ENCODE peak calls at places on chromosomes 2 and 18, in nine cellular contexts. One of them, this sample, is unnamed.

GRCh38 chr18:58967643-58968291 is 103.1 kb downstream of the ZNF532 start:
- DNase-seq in iPS DF 6.9: no peak
- DNase-seq in nephron progenitor cell: no peak
- DNase-seq in ovary: no peak
- DNase-seq in IMR-90: peak
- DNase-seq in NCI-H1694: no peak
- DNase-seq in NCI-H1105: no peak
- DNase-seq in NCI-H2107: no peak
- DNase-seq in RCC 7860: no peak
- DNase-seq in this sample: no peak

GRCh38 chr2:128420131-128420530 is 101.5 kb upstream of the HS6ST1 start:
- DNase-seq in RCC 7860: no peak
- DNase-seq in ovary: no peak
- DNase-seq in NCI-H1694: no peak
- DNase-seq in iPS DF 6.9: no peak
- DNase-seq in NCI-H2107: no peak
- DNase-seq in NCI-H1105: no peak
- DNase-seq in IMR-90: no peak
- DNase-seq in nephron progenitor cell: no peak
- DNase-seq in this sample: no peak

GRCh38 chr2:66569321-66569851 is 134.5 kb downstream of the MEIS1 start:
- DNase-seq in ovary: no peak
- DNase-seq in NCI-H1105: no peak
- DNase-seq in RCC 7860: peak
- DNase-seq in IMR-90: peak
- DNase-seq in iPS DF 6.9: no peak
- DNase-seq in NCI-H2107: no peak
- DNase-seq in NCI-H1694: no peak
- DNase-seq in nephron progenitor cell: peak
- DNase-seq in this sample: no peak

GRCh38 chr2:197515277-197515797 is 529 bp upstream of the MOB4 start:
- DNase-seq in nephron progenitor cell: peak
- DNase-seq in NCI-H1105: no peak
- DNase-seq in NCI-H1694: peak
- DNase-seq in ovary: no peak
- DNase-seq in NCI-H2107: no peak
- DNase-seq in IMR-90: peak
- DNase-seq in RCC 7860: no peak
- DNase-seq in iPS DF 6.9: no peak
- DNase-seq in this sample: peak

GRCh38 chr2:241286348-241287090 is 29.0 kb downstream of the HDLBP start:
- DNase-seq in nephron progenitor cell: no peak
- DNase-seq in NCI-H1694: no peak
- DNase-seq in iPS DF 6.9: no peak
- DNase-seq in RCC 7860: peak
- DNase-seq in IMR-90: no peak
- DNase-seq in NCI-H2107: no peak
- DNase-seq in ovary: no peak
- DNase-seq in NCI-H1105: no peak
- DNase-seq in this sample: no peak

GRCh38 chr2:32812316-32812715 is 134.4 kb upstream of the LTBP1 start:
- DNase-seq in ovary: no peak
- DNase-seq in IMR-90: peak
- DNase-seq in NCI-H1694: no peak
- DNase-seq in NCI-H2107: no peak
- DNase-seq in RCC 7860: no peak
- DNase-seq in NCI-H1105: no peak
- DNase-seq in iPS DF 6.9: no peak
- DNase-seq in nephron progenitor cell: no peak
- DNase-seq in this sample: no peak

GRCh38 chr2:140465301-140465700 is 1665.5 kb downstream of the LRP1B start:
- DNase-seq in IMR-90: no peak
- DNase-seq in iPS DF 6.9: no peak
- DNase-seq in RCC 7860: no peak
- DNase-seq in ovary: no peak
- DNase-seq in nephron progenitor cell: no peak
- DNase-seq in NCI-H1105: no peak
- DNase-seq in NCI-H2107: no peak
- DNase-seq in NCI-H1694: no peak
- DNase-seq in this sample: no peak

GRCh38 chr18:22177496-22177866 is 8.1 kb downstream of the GATA6 start:
- DNase-seq in ovary: no peak
- DNase-seq in NCI-H1105: no peak
- DNase-seq in NCI-H1694: no peak
- DNase-seq in iPS DF 6.9: no peak
- DNase-seq in IMR-90: no peak
- DNase-seq in RCC 7860: no peak
- DNase-seq in NCI-H2107: no peak
- DNase-seq in nephron progenitor cell: no peak
- DNase-seq in this sample: no peak

GRCh38 chr2:120624738-120625446 is 110.8 kb upstream of the GLI2 start:
- DNase-seq in NCI-H2107: no peak
- DNase-seq in iPS DF 6.9: no peak
- DNase-seq in RCC 7860: no peak
- DNase-seq in IMR-90: no peak
- DNase-seq in NCI-H1105: no peak
- DNase-seq in ovary: no peak
- DNase-seq in nephron progenitor cell: no peak
- DNase-seq in NCI-H1694: no peak
- DNase-seq in this sample: no peak

GRCh38 chr18:51164327-51165290 is 32.9 kb downstream of the MEX3C start:
- DNase-seq in nephron progenitor cell: no peak
- DNase-seq in iPS DF 6.9: no peak
- DNase-seq in NCI-H1105: no peak
- DNase-seq in IMR-90: no peak
- DNase-seq in NCI-H2107: no peak
- DNase-seq in NCI-H1694: no peak
- DNase-seq in ovary: no peak
- DNase-seq in RCC 7860: no peak
- DNase-seq in this sample: no peak

GRCh38 chr2:73063909-73064875 is 7.3 kb downstream of the SFXN5 start:
- DNase-seq in ovary: no peak
- DNase-seq in nephron progenitor cell: no peak
- DNase-seq in iPS DF 6.9: no peak
- DNase-seq in RCC 7860: peak
- DNase-seq in NCI-H1694: no peak
- DNase-seq in NCI-H2107: no peak
- DNase-seq in IMR-90: peak
- DNase-seq in NCI-H1105: no peak
- DNase-seq in this sample: no peak

GRCh38 chr2:240928476-240929363 is 22.6 kb downstream of the CROCC2 start:
- DNase-seq in NCI-H1694: no peak
- DNase-seq in RCC 7860: no peak
- DNase-seq in IMR-90: no peak
- DNase-seq in NCI-H2107: no peak
- DNase-seq in iPS DF 6.9: no peak
- DNase-seq in ovary: peak
- DNase-seq in nephron progenitor cell: no peak
- DNase-seq in NCI-H1105: no peak
- DNase-seq in this sample: peak

GRCh38 chr2:23556929-23557328 is 171.9 kb downstream of the KLHL29 start:
- DNase-seq in NCI-H2107: no peak
- DNase-seq in nephron progenitor cell: no peak
- DNase-seq in NCI-H1105: peak
- DNase-seq in IMR-90: no peak
- DNase-seq in RCC 7860: no peak
- DNase-seq in iPS DF 6.9: no peak
- DNase-seq in ovary: no peak
- DNase-seq in NCI-H1694: no peak
- DNase-seq in this sample: peak

GRCh38 chr2:48127612-48128191 is 221.4 kb upstream of the FBXO11 start:
- DNase-seq in NCI-H1694: no peak
- DNase-seq in ovary: no peak
- DNase-seq in NCI-H1105: no peak
- DNase-seq in NCI-H2107: no peak
- DNase-seq in IMR-90: no peak
- DNase-seq in RCC 7860: no peak
- DNase-seq in nephron progenitor cell: no peak
- DNase-seq in iPS DF 6.9: no peak
- DNase-seq in this sample: no peak

GRCh38 chr18:9103488-9103887 is 989 bp downstream of the NDUFV2 start:
- DNase-seq in RCC 7860: peak
- DNase-seq in nephron progenitor cell: no peak
- DNase-seq in NCI-H1105: no peak
- DNase-seq in IMR-90: peak
- DNase-seq in iPS DF 6.9: no peak
- DNase-seq in NCI-H1694: no peak
- DNase-seq in NCI-H2107: no peak
- DNase-seq in ovary: no peak
- DNase-seq in this sample: no peak

GRCh38 chr2:39513641-39514094 is 76.6 kb upstream of the MAP4K3 start:
- DNase-seq in NCI-H2107: no peak
- DNase-seq in NCI-H1105: peak
- DNase-seq in RCC 7860: peak
- DNase-seq in nephron progenitor cell: peak
- DNase-seq in NCI-H1694: peak
- DNase-seq in ovary: no peak
- DNase-seq in IMR-90: peak
- DNase-seq in iPS DF 6.9: peak
- DNase-seq in this sample: no peak

GRCh38 chr2:118224144-118224887 is 136.0 kb downstream of the INSIG2 start:
- DNase-seq in IMR-90: no peak
- DNase-seq in ovary: peak
- DNase-seq in NCI-H1105: no peak
- DNase-seq in iPS DF 6.9: no peak
- DNase-seq in RCC 7860: no peak
- DNase-seq in NCI-H2107: no peak
- DNase-seq in NCI-H1694: no peak
- DNase-seq in nephron progenitor cell: peak
- DNase-seq in this sample: no peak

GRCh38 chr2:171747371-171747770 is 60.1 kb downstream of the DYNC1I2 start:
- DNase-seq in RCC 7860: no peak
- DNase-seq in nephron progenitor cell: no peak
- DNase-seq in NCI-H1694: no peak
- DNase-seq in NCI-H1105: no peak
- DNase-seq in iPS DF 6.9: no peak
- DNase-seq in IMR-90: no peak
- DNase-seq in ovary: no peak
- DNase-seq in NCI-H2107: no peak
- DNase-seq in this sample: no peak

GRCh38 chr2:106789185-106789584 is 96.8 kb downstream of the ST6GAL2 start:
- DNase-seq in NCI-H1694: no peak
- DNase-seq in ovary: no peak
- DNase-seq in RCC 7860: peak
- DNase-seq in IMR-90: no peak
- DNase-seq in NCI-H1105: no peak
- DNase-seq in iPS DF 6.9: peak
- DNase-seq in nephron progenitor cell: no peak
- DNase-seq in NCI-H2107: no peak
- DNase-seq in this sample: no peak

GRCh38 chr2:197349699-197350098 is 39.1 kb upstream of the ANKRD44 start:
- DNase-seq in ovary: no peak
- DNase-seq in iPS DF 6.9: no peak
- DNase-seq in IMR-90: no peak
- DNase-seq in NCI-H2107: no peak
- DNase-seq in nephron progenitor cell: no peak
- DNase-seq in NCI-H1694: no peak
- DNase-seq in RCC 7860: no peak
- DNase-seq in NCI-H1105: no peak
- DNase-seq in this sample: no peak

GRCh38 chr2:137194111-137194510 is 428.8 kb downstream of the THSD7B start:
- DNase-seq in nephron progenitor cell: no peak
- DNase-seq in IMR-90: no peak
- DNase-seq in iPS DF 6.9: no peak
- DNase-seq in ovary: no peak
- DNase-seq in NCI-H1105: no peak
- DNase-seq in NCI-H2107: no peak
- DNase-seq in NCI-H1694: no peak
- DNase-seq in RCC 7860: no peak
- DNase-seq in this sample: no peak

GRCh38 chr2:62293490-62294212 is 97.7 kb downstream of the B3GNT2 start:
- DNase-seq in iPS DF 6.9: no peak
- DNase-seq in nephron progenitor cell: peak
- DNase-seq in NCI-H1105: peak
- DNase-seq in RCC 7860: peak
- DNase-seq in NCI-H2107: peak
- DNase-seq in NCI-H1694: no peak
- DNase-seq in ovary: peak
- DNase-seq in IMR-90: no peak
- DNase-seq in this sample: peak

GRCh38 chr2:237148624-237149023 is 62.9 kb downstream of the COPS8 start:
- DNase-seq in RCC 7860: no peak
- DNase-seq in NCI-H1105: no peak
- DNase-seq in NCI-H1694: no peak
- DNase-seq in nephron progenitor cell: no peak
- DNase-seq in iPS DF 6.9: no peak
- DNase-seq in ovary: no peak
- DNase-seq in IMR-90: no peak
- DNase-seq in NCI-H2107: no peak
- DNase-seq in this sample: no peak

GRCh38 chr2:88692187-88692586 is 714 bp downstream of the RPIA start:
- DNase-seq in nephron progenitor cell: peak
- DNase-seq in ovary: peak
- DNase-seq in NCI-H1105: no peak
- DNase-seq in NCI-H1694: no peak
- DNase-seq in IMR-90: peak
- DNase-seq in iPS DF 6.9: no peak
- DNase-seq in RCC 7860: no peak
- DNase-seq in NCI-H2107: no peak
- DNase-seq in this sample: peak

GRCh38 chr18:6389005-6389404 is 25.7 kb downstream of the L3MBTL4 start:
- DNase-seq in RCC 7860: no peak
- DNase-seq in nephron progenitor cell: no peak
- DNase-seq in ovary: no peak
- DNase-seq in NCI-H1105: no peak
- DNase-seq in NCI-H2107: no peak
- DNase-seq in iPS DF 6.9: no peak
- DNase-seq in IMR-90: no peak
- DNase-seq in NCI-H1694: no peak
- DNase-seq in this sample: no peak

GRCh38 chr18:32243358-32243757 is 53.5 kb downstream of the MEP1B start:
- DNase-seq in IMR-90: no peak
- DNase-seq in NCI-H1105: no peak
- DNase-seq in ovary: no peak
- DNase-seq in nephron progenitor cell: no peak
- DNase-seq in NCI-H2107: no peak
- DNase-seq in iPS DF 6.9: no peak
- DNase-seq in NCI-H1694: no peak
- DNase-seq in RCC 7860: no peak
- DNase-seq in this sample: no peak

GRCh38 chr18:49849331-49850217 is 36.2 kb upstream of the ACAA2 start:
- DNase-seq in NCI-H1105: peak
- DNase-seq in iPS DF 6.9: no peak
- DNase-seq in RCC 7860: peak
- DNase-seq in IMR-90: peak
- DNase-seq in nephron progenitor cell: peak
- DNase-seq in NCI-H2107: peak
- DNase-seq in NCI-H1694: no peak
- DNase-seq in ovary: peak
- DNase-seq in this sample: no peak

GRCh38 chr18:864872-865273 is 39.8 kb upstream of the ADCYAP1 start:
- DNase-seq in iPS DF 6.9: peak
- DNase-seq in IMR-90: peak
- DNase-seq in NCI-H1105: peak
- DNase-seq in NCI-H2107: peak
- DNase-seq in RCC 7860: peak
- DNase-seq in nephron progenitor cell: peak
- DNase-seq in ovary: peak
- DNase-seq in NCI-H1694: peak
- DNase-seq in this sample: peak